ENCODE peak calls at places on chromosome 19, in six cellular contexts. E, N, G, L, W and I are unnamed samples.

GRCh38 chr19:56956503-56957226 is 116.1 kb upstream of the PEG3 start:
- DNase-seq in E (no peak), N (no peak), G (no peak), W (no peak), L (no peak), I (no peak)

GRCh38 chr19:57053401-57053800 is 66.4 kb upstream of the USP29 start:
- DNase-seq in N (no peak), G (no peak), L (no peak), E (no peak), W (no peak), I (no peak)

GRCh38 chr19:2615782-2616181 is 86.7 kb downstream of the GNG7 start:
- DNase-seq in G (no peak), N (no peak), E (no peak), W (no peak), L (no peak), I (no peak)

GRCh38 chr19:35790981-35791813 is 15.8 kb downstream of the ARHGAP33 start:
- DNase-seq in G (no peak), W (no peak), L (no peak), N (no peak), E (no peak), I (no peak)

GRCh38 chr19:45613926-45614725 is 12.1 kb upstream of the GPR4 start:
- DNase-seq in L (peak), G (no peak), E (peak), N (peak), W (no peak), I (peak)

GRCh38 chr19:9986787-9987281 is 23.5 kb downstream of the COL5A3 start:
- DNase-seq in E (peak), W (no peak), N (peak), L (no peak), G (no peak), I (peak)

GRCh38 chr19:32124585-32124984 is 220.8 kb upstream of the ZNF507 start:
- DNase-seq in N (no peak), W (no peak), G (no peak), L (no peak), E (no peak), I (no peak)

GRCh38 chr19:17855333-17856152 is 4.2 kb upstream of the RPL18A start:
- DNase-seq in G (peak), N (peak), E (peak), L (peak), W (peak), I (no peak)

GRCh38 chr19:46579286-46579944 is 21.7 kb upstream of the CALM3 start:
- DNase-seq in G (no peak), E (no peak), N (no peak), L (peak), W (peak), I (no peak)

GRCh38 chr19:2053601-2054389 is 2.8 kb upstream of the MKNK2 start:
- DNase-seq in G (peak), N (no peak), W (no peak), L (no peak), E (peak), I (no peak)

GRCh38 chr19:39046037-39046821 is 13.9 kb upstream of the FBXO27 start:
- DNase-seq in W (no peak), N (no peak), G (no peak), E (no peak), L (no peak), I (no peak)

GRCh38 chr19:56309511-56310185 is 5.0 kb downstream of the ZSCAN5A start:
- DNase-seq in L (peak), W (peak), E (peak), N (peak), G (peak), I (no peak)